ENCODE peak calls at places on chromosomes 5 and 9, in nine cellular contexts. K is WTC11, P is K562, T is endothelial cell of umbilical vein, V is GM12878, G is HCT116, Z is H1, J is SK-N-SH, B is A549. X is an unnamed sample.

GRCh38 chr5:154664869-154665268 is 90.3 kb upstream of the LARP1 start:
- DNase-seq in K (no peak), P (no peak), T (no peak), V (no peak), G (no peak), Z (no peak), J (no peak), B (no peak), X (no peak)

GRCh38 chr9:35267716-35268115 is 105.9 kb downstream of the UNC13B start:
- DNase-seq in K (no peak), P (no peak), T (no peak), V (no peak), G (no peak), Z (no peak), J (no peak), B (no peak), X (no peak)

GRCh38 chr5:164360589-164360988 is 855.2 kb downstream of the MAT2B start:
- DNase-seq in K (no peak), P (peak), T (no peak), V (no peak), G (no peak), Z (no peak), J (no peak), B (no peak), X (no peak)

GRCh38 chr9:113011911-113012381 is at the start of gene ZNF883:
- DNase-seq in K (peak), P (peak), T (peak), V (no peak), G (no peak), Z (peak), J (peak), B (peak), X (no peak)

GRCh38 chr9:129597355-129598088 is 23.4 kb downstream of the C9orf50 start:
- DNase-seq in K (peak), P (no peak), T (peak), V (no peak), G (peak), Z (no peak), J (peak), B (peak), X (no peak)

GRCh38 chr5:144467795-144468194 is 297.1 kb downstream of the KCTD16 start:
- DNase-seq in K (peak), P (no peak), T (peak), V (no peak), G (peak), Z (no peak), J (peak), B (peak), X (peak)

GRCh38 chr5:179780343-179780742 is 13.4 kb upstream of the LTC4S start:
- DNase-seq in K (no peak), P (no peak), T (no peak), V (no peak), G (no peak), Z (no peak), J (no peak), B (no peak), X (peak)

GRCh38 chr9:112777914-112778313 is 27.4 kb downstream of the SNX30 start:
- DNase-seq in K (no peak), P (no peak), T (no peak), V (no peak), G (no peak), Z (no peak), J (no peak), B (no peak), X (peak)

GRCh38 chr5:145743396-145744061 is 91.6 kb downstream of the PRELID2 start:
- DNase-seq in K (no peak), P (peak), T (no peak), V (no peak), G (no peak), Z (no peak), J (no peak), B (no peak), X (no peak)

GRCh38 chr9:135223831-135224230 is 136.4 kb downstream of the OLFM1 start:
- DNase-seq in K (no peak), P (no peak), T (no peak), V (no peak), G (no peak), Z (no peak), J (no peak), B (no peak), X (peak)

GRCh38 chr5:90941002-90941720 is 382.6 kb downstream of the ADGRV1 start:
- DNase-seq in K (no peak), P (no peak), T (no peak), V (no peak), G (no peak), Z (no peak), J (no peak), B (no peak), X (no peak)

GRCh38 chr9:84945878-84946538 is 276.5 kb downstream of the NTRK2 start:
- DNase-seq in K (no peak), P (no peak), T (no peak), V (no peak), G (no peak), Z (no peak), J (peak), B (no peak), X (no peak)

GRCh38 chr9:88781500-88782391 is 209.5 kb upstream of the S1PR3 start:
- DNase-seq in K (peak), P (peak), T (peak), V (no peak), G (no peak), Z (peak), J (peak), B (peak), X (peak)

GRCh38 chr5:77239126-77239741 is 28.8 kb downstream of the PDE8B start:
- DNase-seq in K (no peak), P (peak), T (peak), V (no peak), G (peak), Z (no peak), J (peak), B (peak), X (peak)

GRCh38 chr5:80745490-80745889 is 90.7 kb upstream of the DHFR start:
- DNase-seq in K (no peak), P (peak), T (no peak), V (no peak), G (no peak), Z (no peak), J (no peak), B (no peak), X (no peak)

GRCh38 chr5:65808818-65809217 is 86.8 kb downstream of the NLN start:
- DNase-seq in K (no peak), P (no peak), T (no peak), V (no peak), G (peak), Z (no peak), J (no peak), B (peak), X (no peak)

GRCh38 chr5:62533597-62533996 is 45.0 kb upstream of the LRRC70 start:
- DNase-seq in K (no peak), P (no peak), T (no peak), V (no peak), G (no peak), Z (no peak), J (no peak), B (no peak), X (no peak)

GRCh38 chr9:5315187-5315923 is 10.8 kb upstream of the RLN2 start:
- DNase-seq in K (no peak), P (no peak), T (no peak), V (no peak), G (no peak), Z (no peak), J (no peak), B (no peak), X (no peak)

GRCh38 chr9:73866451-73866850 is 630.7 kb upstream of the RORB start:
- DNase-seq in K (no peak), P (no peak), T (no peak), V (no peak), G (no peak), Z (no peak), J (no peak), B (no peak), X (no peak)

GRCh38 chr5:150309101-150309897 is 6.6 kb upstream of the ARSI start:
- DNase-seq in K (no peak), P (no peak), T (no peak), V (no peak), G (no peak), Z (no peak), J (peak), B (no peak), X (no peak)

GRCh38 chr5:146909496-146910068 is 31.0 kb upstream of the PPP2R2B start:
- DNase-seq in K (no peak), P (no peak), T (no peak), V (no peak), G (no peak), Z (no peak), J (peak), B (no peak), X (no peak)

GRCh38 chr9:76691761-76692313 is 72.4 kb upstream of the PCA3 start:
- DNase-seq in K (no peak), P (no peak), T (peak), V (no peak), G (no peak), Z (no peak), J (no peak), B (no peak), X (no peak)

GRCh38 chr9:69376651-69377050 is 51.6 kb downstream of the ENTREP1 start:
- DNase-seq in K (no peak), P (no peak), T (peak), V (no peak), G (no peak), Z (no peak), J (no peak), B (peak), X (no peak)

DNA sequence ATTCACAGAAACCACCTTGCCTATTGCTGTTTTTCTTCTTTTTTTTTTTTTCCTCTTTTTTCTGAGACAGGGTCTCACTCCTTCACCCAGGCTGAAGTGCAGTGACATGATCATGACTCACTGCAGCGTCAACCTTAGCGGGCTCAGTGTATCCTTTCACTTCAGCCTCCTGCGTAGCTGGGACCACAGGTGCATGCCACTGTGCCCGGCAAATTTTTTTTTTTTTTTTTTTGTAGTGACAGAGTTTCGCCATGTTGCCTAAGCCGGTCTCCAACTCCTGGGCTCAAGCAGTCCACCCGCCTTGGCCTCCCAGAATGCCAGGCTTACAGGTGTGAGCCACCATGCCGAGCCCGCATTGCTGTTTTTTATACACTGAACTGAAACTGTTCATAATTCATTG is 13.8 kb downstream of the MAP3K1 start:
- DNase-seq in K (no peak), P (peak), T (no peak), V (no peak), G (peak), Z (no peak), J (no peak), B (no peak), X (peak)
- TF ChIP-seq MAX in K (no peak), P (no peak), T (no peak), V (no peak), G (peak), Z (no peak), J (no peak), B (no peak), X (no peak)

GRCh38 chr5:13133951-13134350 is 810.5 kb downstream of the DNAH5 start:
- DNase-seq in K (no peak), P (no peak), T (no peak), V (no peak), G (no peak), Z (no peak), J (no peak), B (no peak), X (no peak)
- TF ChIP-seq MAX in K (no peak), P (no peak), T (no peak), V (no peak), G (no peak), Z (no peak), J (no peak), B (no peak), X (no peak)

GRCh38 chr5:40619406-40619805 is 60.3 kb upstream of the PTGER4 start:
- DNase-seq in K (no peak), P (no peak), T (no peak), V (no peak), G (no peak), Z (no peak), J (no peak), B (no peak), X (peak)
- TF ChIP-seq MAX in K (no peak), P (no peak), T (no peak), V (no peak), G (no peak), Z (no peak), J (no peak), B (no peak), X (no peak)

DNA sequence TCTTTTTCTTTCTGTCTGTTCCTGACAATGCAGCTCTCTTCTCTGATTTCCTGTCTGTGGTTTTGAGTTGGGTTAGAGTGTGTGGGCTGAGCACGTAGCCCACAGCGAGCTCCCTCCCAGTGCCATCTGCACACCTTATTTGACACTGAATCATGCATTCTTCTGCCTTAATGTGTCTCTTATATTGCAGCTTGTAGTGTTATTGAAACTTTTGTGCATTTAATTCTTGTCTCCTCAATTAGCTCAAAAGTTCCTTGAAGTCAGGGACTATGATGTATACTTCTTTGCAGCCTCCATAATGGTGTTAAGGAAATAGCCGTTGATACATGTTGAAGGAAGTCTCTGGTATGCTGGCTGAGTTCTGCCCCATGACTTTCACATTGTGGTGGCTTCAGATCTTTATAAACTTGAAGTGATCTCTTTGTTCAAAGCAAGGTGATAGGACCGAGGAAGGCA is 576.2 kb upstream of the CLINT1 start:
- DNase-seq in K (no peak), P (no peak), T (no peak), V (peak), G (no peak), Z (no peak), J (no peak), B (no peak), X (peak)
- TF ChIP-seq MAX in K (no peak), P (no peak), T (no peak), V (no peak), G (no peak), Z (no peak), J (no peak), B (no peak), X (no peak)

GRCh38 chr5:171207256-171207866 is 101.7 kb upstream of the TLX3 start:
- DNase-seq in K (no peak), P (peak), T (peak), V (no peak), G (peak), Z (peak), J (peak), B (peak), X (peak)
- TF ChIP-seq MAX in K (no peak), P (no peak), T (no peak), V (no peak), G (no peak), Z (no peak), J (no peak), B (no peak), X (no peak)

GRCh38 chr9:127262621-127263020 is 2.0 kb upstream of the GARNL3 start:
- DNase-seq in K (no peak), P (no peak), T (no peak), V (no peak), G (no peak), Z (no peak), J (no peak), B (no peak), X (no peak)
- TF ChIP-seq MAX in K (no peak), P (no peak), T (no peak), V (no peak), G (no peak), Z (no peak), J (no peak), B (no peak), X (no peak)

DNA sequence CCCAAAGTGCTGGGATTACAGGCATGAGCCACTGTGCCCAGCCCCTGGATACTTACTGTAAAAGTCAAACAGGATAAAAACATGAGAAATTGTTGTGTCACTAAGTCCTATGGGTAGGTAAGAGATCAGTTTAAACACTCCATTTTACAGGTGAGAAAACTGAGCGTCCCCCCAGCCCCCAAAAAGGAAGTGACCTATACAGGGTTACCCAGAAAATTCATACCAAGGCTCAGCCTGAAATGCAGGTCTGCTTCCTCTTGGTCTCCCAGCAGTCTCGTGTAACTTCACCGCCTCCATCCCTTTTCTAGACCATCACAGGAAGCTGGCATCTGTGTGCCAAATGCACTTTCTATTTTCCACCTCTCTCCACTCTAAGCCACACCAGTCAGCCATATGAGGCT is 57.2 kb downstream of the TMOD1 start:
- DNase-seq in K (no peak), P (no peak), T (no peak), V (no peak), G (no peak), Z (no peak), J (no peak), B (no peak), X (no peak)
- TF ChIP-seq MAX in K (no peak), P (no peak), T (no peak), V (no peak), G (no peak), Z (no peak), J (no peak), B (no peak), X (no peak)

GRCh38 chr9:127170049-127170448 is 47.6 kb upstream of the ANGPTL2 start:
- DNase-seq in K (no peak), P (no peak), T (no peak), V (no peak), G (no peak), Z (no peak), J (no peak), B (no peak), X (no peak)

GRCh38 chr9:127168756-127169506 is 46.5 kb upstream of the ANGPTL2 start:
- DNase-seq in K (no peak), P (peak), T (no peak), V (no peak), G (no peak), Z (no peak), J (no peak), B (no peak), X (no peak)

GRCh38 chr9:127172066-127172707 is 49.8 kb upstream of the ANGPTL2 start:
- DNase-seq in K (no peak), P (no peak), T (no peak), V (no peak), G (no peak), Z (no peak), J (no peak), B (no peak), X (no peak)

GRCh38 chr9:127169507-127169883 is 47.1 kb upstream of the ANGPTL2 start:
- DNase-seq in K (no peak), P (no peak), T (no peak), V (no peak), G (no peak), Z (no peak), J (no peak), B (no peak), X (no peak)

DNA sequence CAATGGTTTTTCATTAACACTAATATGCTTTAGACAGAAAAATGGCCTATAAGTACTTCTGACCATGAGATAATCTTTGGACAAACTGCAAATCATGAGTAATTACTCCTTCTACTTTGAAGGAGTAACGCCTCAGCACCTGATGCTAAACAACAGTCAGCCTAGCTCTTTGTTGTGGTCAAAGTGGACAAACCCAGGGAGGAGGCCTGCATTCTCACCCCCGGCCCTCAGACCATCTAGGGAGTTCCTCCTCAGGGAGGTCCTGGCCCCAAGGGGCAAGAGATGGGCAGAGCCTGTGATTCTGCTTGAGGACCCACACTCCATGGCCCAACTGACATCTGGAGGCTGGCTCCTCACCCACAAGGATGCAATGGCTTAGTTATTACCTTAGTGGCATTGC is 48.2 kb upstream of the ANGPTL2 start:
- DNase-seq in K (peak), P (no peak), T (no peak), V (peak), G (no peak), Z (no peak), J (no peak), B (no peak), X (peak)
- TF ChIP-seq MAX in K (no peak), P (no peak), T (no peak), V (no peak), G (no peak), Z (no peak), J (no peak), B (no peak), X (no peak)

GRCh38 chr5:74161171-74161570 is 479.4 kb downstream of the ENC1 start:
- DNase-seq in K (no peak), P (no peak), T (no peak), V (no peak), G (no peak), Z (no peak), J (no peak), B (no peak), X (no peak)

GRCh38 chr5:74154526-74154925 is 486.0 kb downstream of the ENC1 start:
- DNase-seq in K (no peak), P (no peak), T (no peak), V (no peak), G (no peak), Z (no peak), J (no peak), B (no peak), X (no peak)

DNA sequence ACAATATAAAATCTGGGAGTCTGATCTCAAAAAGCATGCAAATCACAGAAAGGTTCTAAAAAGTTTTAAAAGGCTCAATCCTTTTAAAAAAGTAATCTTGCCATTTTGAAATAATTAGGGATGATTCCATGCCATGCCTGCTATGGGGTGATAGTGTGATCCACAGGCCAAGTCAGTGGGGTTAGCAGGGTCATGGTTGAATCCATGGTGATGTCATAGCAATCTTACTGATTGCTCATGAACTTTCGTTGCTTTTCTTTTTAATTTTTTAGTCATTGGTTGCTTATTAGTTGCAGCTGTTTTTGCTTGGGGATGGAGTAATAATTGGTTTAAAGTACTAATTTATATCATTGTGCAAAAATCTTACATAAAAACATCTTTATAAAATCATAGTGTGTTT is 485.0 kb downstream of the ENC1 start:
- DNase-seq in K (no peak), P (no peak), T (no peak), V (no peak), G (no peak), Z (no peak), J (no peak), B (no peak), X (no peak)
- TF ChIP-seq MAX in K (no peak), P (no peak), T (no peak), V (no peak), G (no peak), Z (no peak), J (no peak), B (no peak), X (no peak)

DNA sequence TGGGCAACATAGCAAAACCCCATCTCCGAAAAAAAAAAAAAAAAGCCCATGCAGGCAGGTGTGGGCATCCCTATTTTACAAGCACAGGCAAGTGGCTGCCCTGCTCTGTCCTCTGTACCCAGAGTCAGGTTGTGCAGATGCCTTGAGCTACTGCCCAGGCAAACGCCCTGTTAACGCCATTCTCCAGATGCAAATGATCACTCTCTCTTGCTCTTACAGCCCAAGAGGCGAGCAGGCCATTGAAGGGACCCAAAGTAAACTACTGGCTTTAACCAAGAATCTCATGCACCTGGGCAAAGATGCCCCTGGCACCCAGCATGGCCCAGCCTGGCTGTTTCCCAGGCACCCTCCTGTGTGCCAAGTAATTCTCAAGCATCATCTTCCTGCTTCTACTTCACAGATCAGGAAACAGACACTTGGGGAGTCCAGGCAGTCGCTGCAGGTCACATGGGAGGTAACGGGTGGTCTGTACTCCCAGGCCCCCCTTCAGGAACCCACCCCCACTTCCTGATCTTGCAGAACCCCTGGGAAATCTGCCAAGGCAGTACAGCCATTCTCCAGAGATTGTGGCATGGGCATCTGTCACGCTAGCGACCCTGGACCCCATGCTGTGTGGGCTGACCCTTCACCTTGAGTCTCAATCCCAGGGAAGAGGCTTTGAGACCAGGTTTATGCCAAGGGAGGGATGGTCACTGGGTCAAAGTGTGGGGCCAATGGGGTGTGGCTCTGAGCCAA is 14.2 kb downstream of the EEIG1 start:
- DNase-seq in K (no peak), P (no peak), T (peak), V (no peak), G (no peak), Z (no peak), J (peak), B (no peak), X (no peak)
- TF ChIP-seq MAX in K (no peak), P (no peak), T (no peak), V (no peak), G (no peak), Z (no peak), J (no peak), B (no peak), X (no peak)